ENCODE peak calls at places on chromosomes 13 and 19, in nine cellular contexts. One of them, this sample, is unnamed.
A peak's percentile ranks its signal among the peaks of the same experiment; 100 is the strongest.

GRCh38 chr19:41225238-41226052 is 6.4 kb downstream of the AXL start:
- DNase-seq in thyroid gland: peak; percentile 13
- DNase-seq in hepatocyte: peak; percentile 89
- DNase-seq in dorsolateral prefrontal cortex: no peak
- DNase-seq in left ventricle myocardium inferior: peak; percentile 48
- DNase-seq in AG04449: peak; percentile 99
- DNase-seq in choroid plexus epithelial cell: peak; percentile 96
- DNase-seq in fibroblast of lung: peak; percentile 99
- DNase-seq in A549: peak; percentile 100
- DNase-seq in this sample: peak; percentile 95

GRCh38 chr13:72390909-72391308 is 336.5 kb downstream of the MZT1 start:
- DNase-seq in A549: no peak
- DNase-seq in choroid plexus epithelial cell: no peak
- DNase-seq in left ventricle myocardium inferior: no peak
- DNase-seq in dorsolateral prefrontal cortex: no peak
- DNase-seq in thyroid gland: no peak
- DNase-seq in AG04449: no peak
- DNase-seq in hepatocyte: no peak
- DNase-seq in fibroblast of lung: no peak
- DNase-seq in this sample: peak; percentile 96

GRCh38 chr13:23509781-23510543 is 60.2 kb upstream of the TNFRSF19 start:
- DNase-seq in AG04449: no peak
- DNase-seq in thyroid gland: no peak
- DNase-seq in left ventricle myocardium inferior: no peak
- DNase-seq in choroid plexus epithelial cell: peak; percentile 85
- DNase-seq in fibroblast of lung: peak; percentile 73
- DNase-seq in A549: no peak
- DNase-seq in dorsolateral prefrontal cortex: no peak
- DNase-seq in hepatocyte: no peak
- DNase-seq in this sample: peak; percentile 48

GRCh38 chr19:3508771-3509535 is 2.8 kb downstream of the FZR1 start:
- DNase-seq in choroid plexus epithelial cell: no peak
- DNase-seq in left ventricle myocardium inferior: no peak
- DNase-seq in fibroblast of lung: no peak
- DNase-seq in AG04449: no peak
- DNase-seq in thyroid gland: no peak
- DNase-seq in hepatocyte: no peak
- DNase-seq in dorsolateral prefrontal cortex: no peak
- DNase-seq in A549: no peak
- DNase-seq in this sample: no peak

GRCh38 chr19:30659638-30660037 is 287.5 kb downstream of the ZNF536 start:
- DNase-seq in dorsolateral prefrontal cortex: no peak
- DNase-seq in left ventricle myocardium inferior: no peak
- DNase-seq in hepatocyte: no peak
- DNase-seq in thyroid gland: no peak
- DNase-seq in fibroblast of lung: no peak
- DNase-seq in A549: no peak
- DNase-seq in choroid plexus epithelial cell: no peak
- DNase-seq in AG04449: no peak
- DNase-seq in this sample: no peak

GRCh38 chr19:45293682-45294081 is 29.0 kb downstream of the CKM start:
- DNase-seq in hepatocyte: no peak
- DNase-seq in fibroblast of lung: no peak
- DNase-seq in left ventricle myocardium inferior: no peak
- DNase-seq in dorsolateral prefrontal cortex: no peak
- DNase-seq in AG04449: no peak
- DNase-seq in thyroid gland: no peak
- DNase-seq in A549: no peak
- DNase-seq in choroid plexus epithelial cell: no peak
- DNase-seq in this sample: peak; percentile 39

GRCh38 chr19:48195106-48195830 is 24.8 kb downstream of the ZSWIM9 start:
- DNase-seq in AG04449: no peak
- DNase-seq in choroid plexus epithelial cell: no peak
- DNase-seq in hepatocyte: no peak
- DNase-seq in dorsolateral prefrontal cortex: no peak
- DNase-seq in fibroblast of lung: no peak
- DNase-seq in thyroid gland: no peak
- DNase-seq in A549: no peak
- DNase-seq in left ventricle myocardium inferior: no peak
- DNase-seq in this sample: no peak

GRCh38 chr13:113105032-113105993 is at the start of gene F7:
- DNase-seq in dorsolateral prefrontal cortex: no peak
- DNase-seq in left ventricle myocardium inferior: no peak
- DNase-seq in fibroblast of lung: no peak
- DNase-seq in AG04449: no peak
- DNase-seq in hepatocyte: peak; percentile 88
- DNase-seq in choroid plexus epithelial cell: no peak
- DNase-seq in A549: peak; percentile 19
- DNase-seq in thyroid gland: no peak
- DNase-seq in this sample: no peak

GRCh38 chr19:48043675-48044258 is at the start of gene CABP5:
- DNase-seq in dorsolateral prefrontal cortex: no peak
- DNase-seq in hepatocyte: no peak
- DNase-seq in thyroid gland: no peak
- DNase-seq in A549: no peak
- DNase-seq in choroid plexus epithelial cell: no peak
- DNase-seq in AG04449: no peak
- DNase-seq in left ventricle myocardium inferior: no peak
- DNase-seq in fibroblast of lung: no peak
- DNase-seq in this sample: no peak

GRCh38 chr19:40059624-40060023 is 3.6 kb upstream of the ZNF780B start:
- DNase-seq in fibroblast of lung: no peak
- DNase-seq in left ventricle myocardium inferior: no peak
- DNase-seq in choroid plexus epithelial cell: no peak
- DNase-seq in hepatocyte: no peak
- DNase-seq in A549: no peak
- DNase-seq in AG04449: no peak
- DNase-seq in thyroid gland: no peak
- DNase-seq in dorsolateral prefrontal cortex: no peak
- DNase-seq in this sample: no peak

GRCh38 chr19:3606690-3607289 is at the start of gene TBXA2R:
- DNase-seq in AG04449: no peak
- DNase-seq in left ventricle myocardium inferior: peak; percentile 81
- DNase-seq in choroid plexus epithelial cell: peak; percentile 58
- DNase-seq in thyroid gland: peak; percentile 43
- DNase-seq in fibroblast of lung: peak; percentile 48
- DNase-seq in A549: peak; percentile 70
- DNase-seq in dorsolateral prefrontal cortex: peak; percentile 58
- DNase-seq in hepatocyte: peak; percentile 55
- DNase-seq in this sample: peak; percentile 44

GRCh38 chr19:737591-738093 is 13.3 kb upstream of the MISP start:
- DNase-seq in hepatocyte: peak; percentile 64
- DNase-seq in dorsolateral prefrontal cortex: no peak
- DNase-seq in choroid plexus epithelial cell: peak; percentile 50
- DNase-seq in AG04449: no peak
- DNase-seq in A549: peak; percentile 55
- DNase-seq in fibroblast of lung: peak; percentile 15
- DNase-seq in left ventricle myocardium inferior: no peak
- DNase-seq in thyroid gland: peak; percentile 32
- DNase-seq in this sample: peak; percentile 27

GRCh38 chr13:76799696-76800095 is 86.5 kb downstream of the KCTD12 start:
- DNase-seq in left ventricle myocardium inferior: no peak
- DNase-seq in dorsolateral prefrontal cortex: no peak
- DNase-seq in A549: no peak
- DNase-seq in thyroid gland: no peak
- DNase-seq in fibroblast of lung: no peak
- DNase-seq in choroid plexus epithelial cell: peak; percentile 56
- DNase-seq in AG04449: no peak
- DNase-seq in hepatocyte: peak; percentile 42
- DNase-seq in this sample: peak; percentile 46

GRCh38 chr19:39277598-39277997 is 9.4 kb downstream of the IFNL2 start:
- DNase-seq in fibroblast of lung: no peak
- DNase-seq in A549: no peak
- DNase-seq in hepatocyte: peak; percentile 68
- DNase-seq in thyroid gland: no peak
- DNase-seq in left ventricle myocardium inferior: no peak
- DNase-seq in AG04449: no peak
- DNase-seq in choroid plexus epithelial cell: peak; percentile 31
- DNase-seq in dorsolateral prefrontal cortex: no peak
- DNase-seq in this sample: peak; percentile 22

GRCh38 chr13:79519252-79519651 is 38.3 kb downstream of the NDFIP2 start:
- DNase-seq in dorsolateral prefrontal cortex: no peak
- DNase-seq in choroid plexus epithelial cell: peak; percentile 28
- DNase-seq in left ventricle myocardium inferior: no peak
- DNase-seq in fibroblast of lung: no peak
- DNase-seq in AG04449: no peak
- DNase-seq in thyroid gland: no peak
- DNase-seq in A549: no peak
- DNase-seq in hepatocyte: no peak
- DNase-seq in this sample: peak; percentile 29

GRCh38 chr19:14768001-14768400 is 10.4 kb downstream of the ADGRE2 start:
- DNase-seq in choroid plexus epithelial cell: no peak
- DNase-seq in A549: no peak
- DNase-seq in AG04449: no peak
- DNase-seq in left ventricle myocardium inferior: no peak
- DNase-seq in dorsolateral prefrontal cortex: no peak
- DNase-seq in fibroblast of lung: no peak
- DNase-seq in hepatocyte: no peak
- DNase-seq in thyroid gland: no peak
- DNase-seq in this sample: no peak

DNA sequence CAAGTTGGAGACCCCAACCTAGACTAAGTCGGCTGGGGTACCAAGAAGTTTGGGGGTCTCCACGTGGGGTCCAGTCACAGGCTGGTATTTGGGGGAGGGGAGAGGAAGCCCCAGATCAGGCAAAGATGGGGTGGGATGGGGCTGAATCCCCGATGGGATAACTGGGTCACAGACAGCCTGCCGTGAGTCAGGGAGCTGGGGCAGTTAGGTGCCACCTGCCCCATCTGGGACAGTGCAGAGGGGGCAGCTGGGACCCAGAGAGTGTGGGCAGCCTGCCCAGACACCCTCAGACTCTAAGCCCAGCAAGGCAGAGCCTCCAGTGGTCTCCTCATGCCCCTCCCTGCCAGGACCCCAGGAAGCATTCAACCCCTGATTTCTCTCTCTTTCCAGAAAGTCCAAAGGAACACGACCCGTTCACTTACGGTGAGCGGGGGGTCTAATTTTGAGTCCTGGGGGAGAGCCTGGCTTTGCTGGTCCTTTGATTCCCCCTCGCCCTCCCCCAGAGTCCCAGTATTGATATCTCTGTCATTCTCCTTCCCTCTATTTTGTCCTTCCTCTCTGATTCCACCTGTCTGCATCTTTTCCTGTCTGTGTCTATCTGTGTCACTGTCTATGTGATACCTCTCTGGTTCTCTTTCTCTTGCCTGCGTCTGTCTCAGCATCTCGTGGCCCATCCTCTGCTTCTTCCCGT is 1.7 kb downstream of the FXYD1 start:
- DNase-seq in choroid plexus epithelial cell: no peak
- DNase-seq in left ventricle myocardium inferior: no peak
- DNase-seq in thyroid gland: no peak
- DNase-seq in AG04449: no peak
- DNase-seq in hepatocyte: no peak
- DNase-seq in fibroblast of lung: no peak
- DNase-seq in A549: no peak
- DNase-seq in dorsolateral prefrontal cortex: no peak
- DNase-seq in this sample: no peak
- H3K4me3 ChIP-seq in choroid plexus epithelial cell: no peak overlapping the region
- H3K4me3 ChIP-seq in left ventricle myocardium inferior: peak overlapping the region; percentile 69
- H3K4me3 ChIP-seq in thyroid gland: peak overlapping the region; percentile 21
- H3K4me3 ChIP-seq in AG04449: no peak overlapping the region
- H3K4me3 ChIP-seq in hepatocyte: no peak overlapping the region
- H3K4me3 ChIP-seq in fibroblast of lung: no peak overlapping the region
- H3K4me3 ChIP-seq in A549: no peak overlapping the region
- H3K4me3 ChIP-seq in dorsolateral prefrontal cortex: peak overlapping the region; percentile 64
- H3K4me3 ChIP-seq in this sample: no peak overlapping the region

DNA sequence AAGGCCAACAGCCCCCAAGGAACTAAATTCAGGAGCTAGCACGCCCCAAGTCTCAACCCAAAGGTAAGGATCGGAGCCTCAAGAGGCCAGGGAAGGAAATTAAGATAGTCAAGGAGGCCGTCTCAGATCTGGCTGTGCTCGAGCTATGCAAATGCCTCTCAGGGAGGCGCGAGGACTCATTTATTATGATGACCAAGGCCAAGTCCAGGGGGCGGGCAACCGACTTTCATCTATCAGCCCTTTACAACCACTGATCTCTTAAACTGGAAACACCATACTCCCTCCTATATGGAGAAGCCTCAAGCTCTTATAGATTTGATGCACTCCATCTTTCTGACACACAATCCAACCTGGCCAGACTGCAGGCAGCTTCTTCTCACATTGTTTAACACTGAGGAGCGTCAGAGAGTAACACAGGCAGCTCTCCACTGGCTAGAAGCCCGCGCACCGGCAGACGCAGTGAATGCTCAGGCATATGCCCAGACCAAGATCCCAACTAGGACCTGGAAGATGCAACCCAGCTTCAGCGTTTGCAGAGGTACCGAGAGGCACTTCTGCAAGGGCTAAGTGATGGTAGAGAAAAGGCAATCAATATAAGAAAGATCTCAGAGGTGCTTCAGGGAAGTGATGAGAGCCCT is 9.6 kb upstream of the SLC15A1 start:
- DNase-seq in fibroblast of lung: no peak
- DNase-seq in left ventricle myocardium inferior: no peak
- DNase-seq in A549: no peak
- DNase-seq in AG04449: no peak
- DNase-seq in thyroid gland: no peak
- DNase-seq in choroid plexus epithelial cell: no peak
- DNase-seq in hepatocyte: no peak
- DNase-seq in dorsolateral prefrontal cortex: no peak
- DNase-seq in this sample: no peak
- H3K4me3 ChIP-seq in fibroblast of lung: peak overlapping the region; percentile 2
- H3K4me3 ChIP-seq in left ventricle myocardium inferior: peak overlapping the region; percentile 46
- H3K4me3 ChIP-seq in A549: no peak overlapping the region
- H3K4me3 ChIP-seq in AG04449: peak overlapping the region; percentile 42
- H3K4me3 ChIP-seq in thyroid gland: no peak overlapping the region
- H3K4me3 ChIP-seq in choroid plexus epithelial cell: peak overlapping the region; percentile 41
- H3K4me3 ChIP-seq in hepatocyte: no peak overlapping the region
- H3K4me3 ChIP-seq in dorsolateral prefrontal cortex: no peak overlapping the region
- H3K4me3 ChIP-seq in this sample: peak overlapping the region; percentile 18

GRCh38 chr19:5339470-5339949 is 1.1 kb downstream of the PTPRS start:
- DNase-seq in hepatocyte: no peak
- DNase-seq in AG04449: no peak
- DNase-seq in fibroblast of lung: no peak
- DNase-seq in thyroid gland: no peak
- DNase-seq in left ventricle myocardium inferior: no peak
- DNase-seq in dorsolateral prefrontal cortex: no peak
- DNase-seq in choroid plexus epithelial cell: no peak
- DNase-seq in A549: no peak
- DNase-seq in this sample: no peak
- H3K4me3 ChIP-seq in hepatocyte: peak overlapping the region; percentile 79
- H3K4me3 ChIP-seq in AG04449: peak overlapping the region; percentile 68
- H3K4me3 ChIP-seq in fibroblast of lung: peak overlapping the region; percentile 44
- H3K4me3 ChIP-seq in thyroid gland: no peak overlapping the region
- H3K4me3 ChIP-seq in left ventricle myocardium inferior: peak overlapping the region; percentile 71
- H3K4me3 ChIP-seq in dorsolateral prefrontal cortex: peak overlapping the region; percentile 80
- H3K4me3 ChIP-seq in choroid plexus epithelial cell: peak overlapping the region; percentile 65
- H3K4me3 ChIP-seq in A549: peak overlapping the region; percentile 100
- H3K4me3 ChIP-seq in this sample: no peak overlapping the region

DNA sequence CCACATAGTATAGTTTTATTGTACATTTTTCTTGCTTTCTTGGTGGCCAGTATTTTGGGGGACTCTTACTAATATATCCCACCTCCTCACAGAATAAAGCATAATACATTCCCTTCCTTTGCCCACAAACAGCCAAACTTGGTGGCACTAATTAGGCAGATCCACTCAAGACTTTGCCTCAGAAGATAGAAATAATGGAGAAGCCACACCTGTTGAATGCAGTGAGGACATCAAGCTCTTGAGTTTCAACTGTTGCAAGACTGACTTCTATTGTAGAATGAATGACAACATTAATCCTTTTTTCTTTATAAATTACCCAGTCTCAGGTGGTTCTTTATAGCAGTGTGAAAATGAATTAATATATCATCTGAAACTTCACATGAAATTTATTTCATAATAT is 1183.6 kb upstream of the ATXN8OS start:
- DNase-seq in AG04449: no peak
- DNase-seq in dorsolateral prefrontal cortex: no peak
- DNase-seq in choroid plexus epithelial cell: no peak
- DNase-seq in hepatocyte: no peak
- DNase-seq in A549: no peak
- DNase-seq in thyroid gland: no peak
- DNase-seq in fibroblast of lung: no peak
- DNase-seq in left ventricle myocardium inferior: no peak
- DNase-seq in this sample: no peak
- H3K4me3 ChIP-seq in AG04449: no peak overlapping the region
- H3K4me3 ChIP-seq in dorsolateral prefrontal cortex: no peak overlapping the region
- H3K4me3 ChIP-seq in choroid plexus epithelial cell: no peak overlapping the region
- H3K4me3 ChIP-seq in hepatocyte: no peak overlapping the region
- H3K4me3 ChIP-seq in A549: no peak overlapping the region
- H3K4me3 ChIP-seq in thyroid gland: no peak overlapping the region
- H3K4me3 ChIP-seq in fibroblast of lung: no peak overlapping the region
- H3K4me3 ChIP-seq in left ventricle myocardium inferior: no peak overlapping the region
- H3K4me3 ChIP-seq in this sample: no peak overlapping the region

This sample was measured in epithelial cell of esophagus.